ENCODE peak calls at places on chromosomes 6 and 20, in five cellular contexts. One of them, this sample, is unnamed.

GRCh38 chr20:18504479-18505060 is 3.2 kb upstream of the SEC23B start:
- DNase-seq in left lobe of liver: peak
- DNase-seq in T-helper 17 cell: no peak
- DNase-seq in T-helper 1 cell: no peak
- DNase-seq in NCI-H2081: no peak
- DNase-seq in this sample: no peak

GRCh38 chr6:15378864-15379263 is 133.0 kb downstream of the JARID2 start:
- DNase-seq in left lobe of liver: no peak
- DNase-seq in T-helper 17 cell: no peak
- DNase-seq in T-helper 1 cell: no peak
- DNase-seq in NCI-H2081: no peak
- DNase-seq in this sample: no peak

GRCh38 chr6:17115251-17116089 is 13.6 kb downstream of the STMND1 start:
- DNase-seq in left lobe of liver: no peak
- DNase-seq in T-helper 17 cell: no peak
- DNase-seq in T-helper 1 cell: no peak
- DNase-seq in NCI-H2081: no peak
- DNase-seq in this sample: no peak

GRCh38 chr6:36788768-36789167 is 50.5 kb downstream of the CPNE5 start:
- DNase-seq in left lobe of liver: no peak
- DNase-seq in T-helper 17 cell: no peak
- DNase-seq in T-helper 1 cell: no peak
- DNase-seq in NCI-H2081: no peak
- DNase-seq in this sample: no peak

GRCh38 chr6:169266746-169267629 is 13.3 kb upstream of the THBS2 start:
- DNase-seq in left lobe of liver: no peak
- DNase-seq in T-helper 17 cell: no peak
- DNase-seq in T-helper 1 cell: no peak
- DNase-seq in NCI-H2081: no peak
- DNase-seq in this sample: no peak

GRCh38 chr6:127210725-127211124 is 55.9 kb upstream of the RNF146 start:
- DNase-seq in left lobe of liver: no peak
- DNase-seq in T-helper 17 cell: no peak
- DNase-seq in T-helper 1 cell: no peak
- DNase-seq in NCI-H2081: no peak
- DNase-seq in this sample: no peak

GRCh38 chr6:143741480-143741879 is 63.7 kb downstream of the PHACTR2 start:
- DNase-seq in left lobe of liver: no peak
- DNase-seq in T-helper 17 cell: no peak
- DNase-seq in T-helper 1 cell: no peak
- DNase-seq in NCI-H2081: no peak
- DNase-seq in this sample: no peak

GRCh38 chr6:68054776-68055175 is 580.3 kb upstream of the ADGRB3 start:
- DNase-seq in left lobe of liver: no peak
- DNase-seq in T-helper 17 cell: no peak
- DNase-seq in T-helper 1 cell: no peak
- DNase-seq in NCI-H2081: no peak
- DNase-seq in this sample: no peak

GRCh38 chr20:61631770-61632169 is 379.7 kb downstream of the CDH4 start:
- DNase-seq in left lobe of liver: no peak
- DNase-seq in T-helper 17 cell: no peak
- DNase-seq in T-helper 1 cell: no peak
- DNase-seq in NCI-H2081: no peak
- DNase-seq in this sample: no peak

GRCh38 chr6:82017316-82017715 is 230.2 kb downstream of the IBTK start:
- DNase-seq in left lobe of liver: no peak
- DNase-seq in T-helper 17 cell: no peak
- DNase-seq in T-helper 1 cell: no peak
- DNase-seq in NCI-H2081: no peak
- DNase-seq in this sample: no peak

GRCh38 chr6:25027221-25027916 is 91.6 kb upstream of the RIPOR2 start:
- DNase-seq in left lobe of liver: no peak
- DNase-seq in T-helper 17 cell: peak
- DNase-seq in T-helper 1 cell: peak
- DNase-seq in NCI-H2081: no peak
- DNase-seq in this sample: peak

GRCh38 chr20:58228484-58229197 is at the start of gene ANKRD60:
- DNase-seq in left lobe of liver: no peak
- DNase-seq in T-helper 17 cell: peak
- DNase-seq in T-helper 1 cell: no peak
- DNase-seq in NCI-H2081: no peak
- DNase-seq in this sample: peak

GRCh38 chr6:106800379-106800778 is 171.0 kb downstream of the QRSL1 start:
- DNase-seq in left lobe of liver: no peak
- DNase-seq in T-helper 17 cell: no peak
- DNase-seq in T-helper 1 cell: no peak
- DNase-seq in NCI-H2081: no peak
- DNase-seq in this sample: no peak

GRCh38 chr6:107657755-107658461 is 166.2 kb downstream of the SCML4 start:
- DNase-seq in left lobe of liver: no peak
- DNase-seq in T-helper 17 cell: no peak
- DNase-seq in T-helper 1 cell: peak
- DNase-seq in NCI-H2081: peak
- DNase-seq in this sample: no peak

GRCh38 chr20:44856442-44856841 is 29.1 kb upstream of the YWHAB start:
- DNase-seq in left lobe of liver: no peak
- DNase-seq in T-helper 17 cell: no peak
- DNase-seq in T-helper 1 cell: no peak
- DNase-seq in NCI-H2081: no peak
- DNase-seq in this sample: no peak

GRCh38 chr6:128400875-128401274 is 119.5 kb downstream of the PTPRK start:
- DNase-seq in left lobe of liver: no peak
- DNase-seq in T-helper 17 cell: no peak
- DNase-seq in T-helper 1 cell: no peak
- DNase-seq in NCI-H2081: no peak
- DNase-seq in this sample: no peak

This sample was measured in effector CD8-positive, alpha-beta T cell.